ENCODE peak calls at places on chromosomes 1 and 21, in six cellular contexts. O, M, G, Z, N and B are unnamed samples.

GRCh38 chr1:14487671-14488070 is 110.8 kb upstream of the KAZN start:
- DNase-seq in Z (no peak), N (peak; percentile 82), G (no peak), O (no peak), M (peak; percentile 40), B (no peak)

GRCh38 chr1:9887070-9887469 is 23.0 kb downstream of the CTNNBIP1 start:
- DNase-seq in M (no peak), Z (no peak), G (no peak), O (no peak), N (no peak), B (no peak)

GRCh38 chr21:38721055-38721454 is 84.7 kb upstream of the ETS2 start:
- DNase-seq in G (no peak), Z (no peak), O (no peak), M (no peak), N (no peak), B (no peak)

GRCh38 chr1:110554871-110555801 is 36.2 kb upstream of the KCNA10 start:
- DNase-seq in N (no peak), M (peak; percentile 56), Z (no peak), O (no peak), G (peak; percentile 63), B (peak; percentile 80)

GRCh38 chr1:223233410-223234163 is 90.5 kb upstream of the TLR5 start:
- DNase-seq in N (peak; percentile 72), M (peak; percentile 92), Z (no peak), O (peak; percentile 91), G (peak; percentile 74), B (no peak)

GRCh38 chr1:31769720-31770390 is 5.7 kb upstream of the ADGRB2 start:
- DNase-seq in N (no peak), O (no peak), M (no peak), G (no peak), Z (no peak), B (peak; percentile 50)

GRCh38 chr1:46991083-46991923 is 32.2 kb upstream of the CYP4X1 start:
- DNase-seq in M (peak; percentile 17), N (no peak), O (peak; percentile 3), Z (peak; percentile 19), G (peak; percentile 38), B (peak; percentile 87)

GRCh38 chr1:210407207-210407886 is 78.6 kb downstream of the HHAT start:
- DNase-seq in Z (peak; percentile 74), M (peak; percentile 71), O (peak; percentile 77), G (peak; percentile 86), N (peak; percentile 62), B (peak; percentile 84)

GRCh38 chr1:222257024-222257423 is 290.9 kb downstream of the HHIPL2 start:
- DNase-seq in N (no peak), M (no peak), O (no peak), G (no peak), Z (no peak), B (no peak)

GRCh38 chr1:99659755-99660210 is 13.9 kb downstream of the PALMD start:
- DNase-seq in Z (no peak), N (no peak), G (no peak), O (peak; percentile 80), M (peak; percentile 68), B (peak; percentile 77)

GRCh38 chr1:238401138-238401537 is 510.4 kb upstream of the ZP4 start:
- DNase-seq in G (no peak), O (no peak), M (no peak), Z (no peak), N (no peak), B (no peak)

GRCh38 chr21:38989745-38990423 is 184.2 kb downstream of the ETS2 start:
- DNase-seq in O (peak; percentile 68), Z (no peak), M (peak; percentile 76), G (peak; percentile 88), N (no peak), B (peak; percentile 48)